ENCODE peak calls at places on chromosomes 4 and X, in four cellular contexts. One of them, this sample, is unnamed.

GRCh38 chr4:182062936-182063335 is 180.3 kb upstream of the TENM3 start:
- DNase-seq in NCI-H524 treated with DMSO at 0.1 percent for 48 hours: no peak
- DNase-seq in EL: peak
- DNase-seq in hippocampal formation: no peak
- DNase-seq in this sample: no peak

GRCh38 chr4:174564529-174564928 is 42.2 kb upstream of the HPGD start:
- DNase-seq in NCI-H524 treated with DMSO at 0.1 percent for 48 hours: no peak
- DNase-seq in EL: no peak
- DNase-seq in hippocampal formation: no peak
- DNase-seq in this sample: no peak

GRCh38 chr4:26741491-26741871 is 119.2 kb upstream of the STIM2 start:
- DNase-seq in NCI-H524 treated with DMSO at 0.1 percent for 48 hours: no peak
- DNase-seq in EL: no peak
- DNase-seq in hippocampal formation: no peak
- DNase-seq in this sample: no peak

GRCh38 chr4:154779362-154779947 is 1.6 kb upstream of the RBM46 start:
- DNase-seq in NCI-H524 treated with DMSO at 0.1 percent for 48 hours: no peak
- DNase-seq in EL: peak
- DNase-seq in hippocampal formation: no peak
- DNase-seq in this sample: no peak

GRCh38 chr4:183589710-183590109 is 69.3 kb downstream of the RWDD4 start:
- DNase-seq in NCI-H524 treated with DMSO at 0.1 percent for 48 hours: no peak
- DNase-seq in EL: peak
- DNase-seq in hippocampal formation: no peak
- DNase-seq in this sample: no peak

GRCh38 chr4:113708250-113708649 is 53.3 kb downstream of the CAMK2D start:
- DNase-seq in NCI-H524 treated with DMSO at 0.1 percent for 48 hours: no peak
- DNase-seq in EL: no peak
- DNase-seq in hippocampal formation: no peak
- DNase-seq in this sample: no peak

GRCh38 chr4:139603576-139604387 is 47.8 kb upstream of the SETD7 start:
- DNase-seq in NCI-H524 treated with DMSO at 0.1 percent for 48 hours: no peak
- DNase-seq in EL: peak
- DNase-seq in hippocampal formation: peak
- DNase-seq in this sample: peak

GRCh38 chrX:154411981-154412340 is 622 bp downstream of the TAFAZZIN start:
- DNase-seq in NCI-H524 treated with DMSO at 0.1 percent for 48 hours: no peak
- DNase-seq in EL: peak
- DNase-seq in hippocampal formation: no peak
- DNase-seq in this sample: no peak

GRCh38 chr4:124321370-124321769 is 391.2 kb downstream of the ANKRD50 start:
- DNase-seq in NCI-H524 treated with DMSO at 0.1 percent for 48 hours: no peak
- DNase-seq in EL: no peak
- DNase-seq in hippocampal formation: no peak
- DNase-seq in this sample: no peak

GRCh38 chr4:150363721-150364688 is 217.9 kb upstream of the MAB21L2 start:
- DNase-seq in NCI-H524 treated with DMSO at 0.1 percent for 48 hours: no peak
- DNase-seq in EL: no peak
- DNase-seq in hippocampal formation: no peak
- DNase-seq in this sample: no peak

GRCh38 chr4:2091990-2092652 is 33.0 kb downstream of the NAT8L start:
- DNase-seq in NCI-H524 treated with DMSO at 0.1 percent for 48 hours: no peak
- DNase-seq in EL: no peak
- DNase-seq in hippocampal formation: no peak
- DNase-seq in this sample: no peak

GRCh38 chr4:138643827-138644226 is 371.8 kb upstream of the NOCT start:
- DNase-seq in NCI-H524 treated with DMSO at 0.1 percent for 48 hours: no peak
- DNase-seq in EL: peak
- DNase-seq in hippocampal formation: no peak
- DNase-seq in this sample: no peak

GRCh38 chr4:168241953-168242352 is 76.6 kb downstream of the DDX60 start:
- DNase-seq in NCI-H524 treated with DMSO at 0.1 percent for 48 hours: no peak
- DNase-seq in EL: no peak
- DNase-seq in hippocampal formation: no peak
- DNase-seq in this sample: no peak

GRCh38 chr4:21898101-21898500 is 50.5 kb downstream of the KCNIP4 start:
- DNase-seq in NCI-H524 treated with DMSO at 0.1 percent for 48 hours: no peak
- DNase-seq in EL: no peak
- DNase-seq in hippocampal formation: no peak
- DNase-seq in this sample: no peak